ENCODE peak calls at places on chromosomes 13 and 19, in nine cellular contexts. M is germinal center; R is mammary epithelial cell; F is ELR; E is stimulated activated CD8-positive, alpha-beta memory T cell treated with anti-CD3 and anti-CD28 coated beads, Interleukin-2, amount 100 ng/mL, for 48 hours; L is A549; U is H4; O is posterior cingulate gyrus; K is stimulated activated CD4-positive, alpha-beta T cell treated with anti-CD3 and anti-CD28 coated beads, Interleukin-15, amount 100 ng/mL, for 1 hour. N is an unnamed sample.

GRCh38 chr13:102800145-102801041 is 1.5 kb downstream of the BIVM start:
- DNase-seq in M (peak), R (peak), F (peak), E (peak), L (peak), U (peak), O (peak), K (peak), N (peak)

GRCh38 chr19:44552324-44552723 is 22.8 kb upstream of the CEACAM20 start:
- DNase-seq in M (peak), R (peak), F (peak), E (peak), L (peak), U (peak), O (no peak), K (no peak), N (peak)

GRCh38 chr19:16258440-16258903 is 60.8 kb downstream of the AP1M1 start:
- DNase-seq in M (no peak), R (no peak), F (no peak), E (no peak), L (no peak), U (no peak), O (peak), K (no peak), N (no peak)

GRCh38 chr19:51703655-51704515 is 10.8 kb downstream of the SPACA6 start:
- DNase-seq in M (peak), R (peak), F (peak), E (peak), L (peak), U (peak), O (peak), K (peak), N (peak)

GRCh38 chr13:43368003-43368402 is 344.6 kb downstream of the DNAJC15 start:
- DNase-seq in M (no peak), R (no peak), F (peak), E (no peak), L (no peak), U (peak), O (no peak), K (no peak), N (peak)

GRCh38 chr19:18972301-18972831 is 31.3 kb upstream of the HOMER3 start:
- DNase-seq in M (no peak), R (no peak), F (peak), E (no peak), L (no peak), U (peak), O (no peak), K (no peak), N (no peak)

GRCh38 chr19:39595950-39596349 is 6.4 kb upstream of the LGALS13 start:
- DNase-seq in M (no peak), R (no peak), F (peak), E (no peak), L (no peak), U (no peak), O (no peak), K (no peak), N (peak)

GRCh38 chr13:72181661-72182060 is 314.7 kb upstream of the DACH1 start:
- DNase-seq in M (no peak), R (no peak), F (no peak), E (no peak), L (no peak), U (no peak), O (no peak), K (no peak), N (no peak)

GRCh38 chr19:50492303-50493052 is 15.8 kb upstream of the GARIN5A start:
- DNase-seq in M (no peak), R (no peak), F (peak), E (peak), L (peak), U (no peak), O (no peak), K (no peak), N (no peak)

GRCh38 chr19:15438124-15438496 is 11.6 kb downstream of the WIZ start:
- DNase-seq in M (no peak), R (no peak), F (no peak), E (no peak), L (no peak), U (no peak), O (no peak), K (no peak), N (peak)

GRCh38 chr19:33292595-33293254 is 9.6 kb downstream of the CEBPA start:
- DNase-seq in M (no peak), R (no peak), F (peak), E (no peak), L (peak), U (peak), O (no peak), K (no peak), N (no peak)

GRCh38 chr13:102260256-102260655 is 141.6 kb downstream of the FGF14 start:
- DNase-seq in M (no peak), R (no peak), F (no peak), E (no peak), L (no peak), U (no peak), O (no peak), K (no peak), N (no peak)

GRCh38 chr13:41631296-41631965 is 174.1 kb downstream of the RGCC start:
- DNase-seq in M (no peak), R (no peak), F (peak), E (no peak), L (no peak), U (no peak), O (no peak), K (no peak), N (no peak)

N was measured in trophoblast cell.